ENCODE peak calls at places on chromosomes 3 and 15, in ten cellular contexts. H is ascending aorta, D is RWPE2, Z is endodermal cell, O is upper lobe of right lung, L is breast epithelium, U is fibroblast of lung, V is lower lobe of right lung, C is cardiac muscle cell, E is body of pancreas. S is an unnamed sample. For H3K4me1, the result is how much of the 10 kb centered on the place peaks cover.

GRCh38 chr3:8608041-8608790 is 36.4 kb downstream of the SSUH2 start:
- DNase-seq in C (no peak), O (no peak), H (no peak), V (no peak), E (no peak), D (no peak), U (no peak), L (peak), Z (peak), S (no peak)

GRCh38 chr15:49383266-49383665 is 39.8 kb upstream of the FGF7 start:
- DNase-seq in H (no peak), E (no peak), C (peak), Z (no peak), L (no peak), D (no peak), U (peak), O (no peak), V (no peak), S (no peak)

GRCh38 chr3:136070953-136071949 is 105.7 kb downstream of the PPP2R3A start:
- DNase-seq in U (peak), L (peak), H (no peak), C (peak), V (no peak), D (no peak), Z (peak), E (no peak), O (no peak), S (no peak)

GRCh38 chr3:112640333-112640863 is 545 bp downstream of the CCDC80 start:
- DNase-seq in C (peak), H (no peak), L (no peak), Z (peak), O (no peak), D (no peak), V (no peak), U (peak), E (no peak), S (no peak)

GRCh38 chr3:69033470-69033869 is 18.7 kb downstream of the TMF1 start:
- DNase-seq in E (no peak), O (no peak), U (peak), C (peak), L (no peak), H (no peak), D (no peak), Z (no peak), V (no peak), S (no peak)

GRCh38 chr3:94654096-94654495 is 591.2 kb downstream of the NSUN3 start:
- DNase-seq in O (no peak), H (no peak), U (no peak), V (no peak), E (no peak), D (no peak), L (no peak), Z (no peak), C (no peak), S (no peak)

GRCh38 chr15:65054333-65055200 is 9.4 kb downstream of the SLC51B start:
- DNase-seq in L (peak), C (peak), Z (peak), U (peak), H (no peak), O (peak), V (peak), E (peak), D (no peak), S (peak)

GRCh38 chr3:196340466-196340865 is 2.3 kb upstream of the TM4SF19 start:
- DNase-seq in U (no peak), O (no peak), V (no peak), H (no peak), C (no peak), E (no peak), L (no peak), D (no peak), Z (no peak), S (no peak)

GRCh38 chr3:158152186-158152585 is 42.3 kb downstream of the RSRC1 start:
- DNase-seq in E (no peak), C (peak), O (no peak), Z (no peak), U (peak), L (no peak), D (no peak), V (no peak), H (no peak), S (no peak)

GRCh38 chr3:12486001-12486400 is 1.7 kb downstream of the TSEN2 start:
- DNase-seq in Z (no peak), H (no peak), E (no peak), O (no peak), L (no peak), V (no peak), D (no peak), U (no peak), C (no peak), S (no peak)

GRCh38 chr3:191952186-191952585 is 491.2 kb downstream of the PYDC2 start:
- DNase-seq in D (no peak), H (no peak), Z (no peak), L (no peak), V (no peak), O (no peak), U (no peak), E (no peak), C (no peak), S (no peak)

GRCh38 chr15:42073418-42073817 is 20.9 kb downstream of the PLA2G4D start:
- DNase-seq in H (no peak), Z (no peak), V (no peak), E (no peak), U (no peak), L (no peak), O (no peak), D (no peak), C (no peak), S (peak)

GRCh38 chr3:185503467-185503975 is 4.7 kb upstream of the TMEM41A start:
- DNase-seq in D (no peak), Z (no peak), O (no peak), V (no peak), H (no peak), L (peak), E (no peak), U (no peak), C (no peak), S (no peak)

GRCh38 chr3:123069021-123069381 is 2.2 kb downstream of the PDIA5 start:
- DNase-seq in Z (peak), O (no peak), V (no peak), H (no peak), L (no peak), U (no peak), C (no peak), E (peak), D (no peak), S (no peak)

GRCh38 chr3:124886168-124887051 is 755 bp downstream of the ITGB5 start:
- DNase-seq in L (no peak), Z (peak), H (no peak), U (peak), E (peak), V (peak), C (peak), D (no peak), O (peak), S (no peak)

GRCh38 chr15:70761046-70761445 is 2.3 kb downstream of the UACA start:
- DNase-seq in V (no peak), E (no peak), H (no peak), Z (no peak), D (no peak), C (no peak), U (peak), O (no peak), L (no peak), S (no peak)

GRCh38 chr15:86491118-86491517 is 411.4 kb downstream of the AGBL1 start:
- DNase-seq in U (no peak), C (no peak), O (no peak), V (no peak), Z (no peak), E (no peak), L (no peak), D (no peak), H (no peak), S (no peak)

GRCh38 chr15:23648920-23649515 is 1.4 kb upstream of the MAGEL2 start:
- DNase-seq in O (no peak), E (peak), V (peak), L (no peak), C (peak), D (no peak), H (no peak), U (peak), Z (peak), S (no peak)

GRCh38 chr3:184016820-184017671 is 638 bp downstream of the ABCC5 start:
- DNase-seq in L (no peak), Z (peak), C (peak), O (peak), V (peak), H (no peak), U (peak), D (no peak), E (peak), S (no peak)

GRCh38 chr3:136142592-136142991 is 53.5 kb downstream of the MSL2 start:
- DNase-seq in U (peak), H (no peak), C (peak), L (no peak), Z (peak), E (no peak), D (no peak), O (no peak), V (no peak), S (no peak)

GRCh38 chr15:70061086-70061370 is 36.7 kb downstream of the TLE3 start:
- DNase-seq in L (no peak), U (no peak), O (no peak), D (no peak), V (peak), H (no peak), C (peak), E (no peak), Z (no peak), S (no peak)

GRCh38 chr3:27900316-27900715 is 178.2 kb upstream of the EOMES start:
- DNase-seq in Z (no peak), O (no peak), U (no peak), L (no peak), D (no peak), V (no peak), E (no peak), H (no peak), C (no peak), S (no peak)

GRCh38 chr3:172751188-172751571 is 654 bp downstream of the ECT2 start:
- DNase-seq in H (no peak), L (no peak), U (peak), O (no peak), E (no peak), Z (no peak), D (no peak), V (no peak), C (peak), S (no peak)

GRCh38 chr3:29694783-29695182 is 413.9 kb downstream of the RBMS3 start:
- DNase-seq in O (no peak), L (no peak), H (no peak), V (no peak), U (peak), E (no peak), D (no peak), C (peak), Z (no peak), S (no peak)

GRCh38 chr15:100879461-100880138 is at the start of gene ALDH1A3:
- DNase-seq in U (no peak), V (no peak), D (peak), L (no peak), E (peak), O (no peak), Z (peak), C (peak), H (no peak), S (no peak)

DNA sequence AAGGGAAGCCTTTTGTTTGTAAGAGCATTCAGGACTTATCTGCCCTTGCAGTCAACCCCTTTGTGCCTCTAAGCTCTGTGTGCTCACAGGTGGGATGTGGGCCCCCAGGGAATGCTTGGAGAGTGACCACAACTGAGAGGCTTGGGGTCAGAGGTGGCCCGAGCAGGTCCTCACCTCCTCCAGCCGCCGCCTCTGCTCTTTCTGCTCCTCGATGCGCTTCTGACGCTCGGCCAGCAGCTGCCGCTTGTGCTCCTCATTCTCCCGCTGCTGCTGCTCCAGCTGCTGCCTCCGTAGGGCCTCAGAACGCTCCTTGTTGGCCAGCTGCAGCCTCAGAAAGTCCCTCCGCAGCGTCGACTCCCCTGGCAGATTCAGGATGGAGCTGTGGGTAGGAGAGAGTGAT is 130.8 kb upstream of the SLC2A2 start:
- DNase-seq in C (peak), H (no peak), L (no peak), O (no peak), V (no peak), Z (peak), E (no peak), D (no peak), U (peak), S (no peak)
- TF ChIP-seq CTCF in C (no peak), H (no peak), L (no peak), O (no peak), V (no peak), Z (peak), E (no peak), D (no peak), U (peak), S (no peak)

GRCh38 chr15:76337739-76338554 is 1.4 kb downstream of the ISL2 start:
- DNase-seq in O (no peak), E (no peak), U (no peak), Z (peak), H (no peak), V (peak), L (no peak), D (no peak), C (no peak), S (peak)
- H3K4me1 ChIP-seq in O (under half), E (half or more), U (under half), Z (under half), H (under half), V (half or more), L (under half), D (under half), C (under half), S (half or more)

DNA sequence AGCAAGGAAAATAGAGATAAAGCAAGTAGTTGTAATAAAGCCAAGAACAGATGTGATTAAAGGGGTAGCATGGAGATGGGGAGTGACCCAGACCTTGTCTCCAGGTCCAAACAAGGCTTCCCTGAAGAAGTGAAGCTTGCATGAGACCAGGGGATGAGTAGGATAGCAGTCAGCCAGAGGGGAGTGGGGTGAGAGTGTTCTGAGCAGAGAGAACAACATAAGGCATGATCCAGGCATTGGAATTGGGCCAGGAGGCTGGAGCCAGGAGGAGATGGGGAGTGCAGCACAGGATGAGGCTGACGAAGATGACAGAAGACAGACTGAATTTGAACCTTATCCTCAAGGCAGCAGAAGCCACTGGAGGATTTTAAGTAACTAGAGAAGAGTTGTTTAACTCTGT is 7.2 kb downstream of the TMOD2 start:
- DNase-seq in U (peak), C (peak), V (no peak), D (no peak), O (no peak), Z (no peak), E (peak), L (no peak), H (no peak), S (no peak)
- H3K27ac ChIP-seq in U (no peak), C (no peak), V (no peak), D (no peak), O (no peak), Z (no peak), E (no peak), L (no peak), H (no peak), S (peak)

GRCh38 chr3:55897573-55898224 is 410.6 kb upstream of the WNT5A start:
- DNase-seq in E (peak), C (no peak), V (no peak), Z (peak), D (no peak), O (no peak), L (no peak), H (no peak), U (peak), S (no peak)
- TF ChIP-seq CTCF in E (peak), C (no peak), V (peak), Z (peak), D (peak), O (peak), L (no peak), H (no peak), U (peak), S (no peak)

GRCh38 chr3:80445053-80445452 is 677.3 kb upstream of the ROBO1 start:
- DNase-seq in Z (no peak), H (no peak), V (no peak), U (no peak), O (no peak), C (no peak), D (no peak), L (no peak), E (no peak), S (no peak)
- H3K4me1 ChIP-seq in Z (under half), H (under half), V (under half), U (under half), O (under half), C (under half), D (under half), L (under half), E (under half), S (under half)

DNA sequence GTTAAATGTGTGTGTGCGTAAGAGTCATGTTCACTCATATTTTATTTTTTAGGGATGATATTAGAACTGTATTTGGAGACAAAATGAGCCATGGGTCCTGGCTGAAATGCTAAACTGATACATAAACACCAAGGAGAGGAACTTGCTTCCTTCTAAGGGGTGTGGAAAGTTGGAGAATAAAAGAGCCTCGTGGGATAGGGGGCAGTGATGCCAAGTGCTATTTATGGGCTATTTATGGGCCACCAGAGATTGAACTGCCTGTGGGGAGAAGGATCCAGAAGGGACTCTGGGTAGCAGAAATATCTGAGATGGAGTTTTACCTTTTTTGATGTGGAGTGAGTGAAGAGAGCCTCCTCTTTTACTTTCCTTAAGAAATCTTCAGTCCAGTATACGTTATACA is 1.8 kb upstream of the ARNT2 start:
- DNase-seq in H (no peak), V (no peak), L (no peak), O (no peak), C (no peak), Z (no peak), U (no peak), D (no peak), E (no peak), S (no peak)
- H3K27ac ChIP-seq in H (no peak), V (no peak), L (no peak), O (no peak), C (no peak), Z (no peak), U (no peak), D (no peak), E (no peak), S (peak)

GRCh38 chr3:42602961-42603360 is 2.5 kb downstream of the NKTR start:
- DNase-seq in C (no peak), O (no peak), D (no peak), U (no peak), E (no peak), H (no peak), Z (no peak), V (no peak), L (no peak), S (no peak)

GRCh38 chr3:42605550-42606173 is 5.2 kb downstream of the NKTR start:
- DNase-seq in L (no peak), H (no peak), D (no peak), E (peak), U (no peak), Z (no peak), O (no peak), C (no peak), V (no peak), S (no peak)

GRCh38 chr3:42600111-42600957 is at the start of gene NKTR:
- DNase-seq in Z (peak), O (peak), H (peak), L (peak), E (peak), D (peak), U (peak), C (peak), V (peak), S (no peak)

GRCh38 chr3:42601898-42602581 is 1.6 kb downstream of the NKTR start:
- DNase-seq in Z (no peak), U (peak), C (no peak), V (no peak), O (no peak), E (no peak), L (no peak), D (no peak), H (no peak), S (no peak)

DNA sequence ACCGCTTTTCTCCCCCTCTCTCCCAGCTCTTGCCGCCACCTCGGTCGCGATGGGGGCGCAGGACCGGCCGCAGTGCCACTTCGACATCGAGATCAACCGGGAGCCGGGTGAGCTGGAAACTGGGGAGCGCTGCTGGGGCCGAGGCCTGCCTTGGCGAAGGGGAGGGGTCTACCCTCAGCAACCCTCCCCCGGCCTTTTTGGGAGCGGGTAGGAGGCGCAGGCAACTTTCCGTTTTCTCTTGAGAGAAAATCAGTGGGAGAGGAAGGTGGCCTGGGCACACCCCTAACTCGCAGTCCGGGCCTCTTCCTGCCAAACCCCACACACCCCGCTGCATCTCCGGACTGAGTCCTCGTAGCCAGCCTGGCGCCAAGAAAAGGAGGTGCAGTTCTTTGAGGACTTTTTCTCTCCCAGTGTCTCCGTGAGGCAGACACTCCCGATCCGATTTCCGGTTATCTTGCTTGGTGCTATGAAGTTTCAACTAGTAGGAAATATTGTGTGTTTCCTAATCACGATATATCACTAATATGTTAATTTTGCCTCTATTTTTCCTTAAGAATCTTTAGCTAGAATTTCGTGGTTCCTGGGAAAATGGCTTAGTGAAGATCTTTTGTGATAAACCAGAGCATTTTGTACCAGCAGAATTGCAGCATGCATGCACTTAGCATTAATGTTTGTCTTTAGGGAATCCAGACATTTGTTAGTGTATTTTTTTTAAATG is 631 bp downstream of the NKTR start:
- DNase-seq in O (peak), H (peak), E (no peak), D (peak), C (peak), V (peak), L (peak), Z (peak), U (peak), S (no peak)
- TF ChIP-seq CTCF in O (no peak), H (no peak), E (peak), D (no peak), C (no peak), V (peak), L (no peak), Z (peak), U (peak), S (no peak)

GRCh38 chr15:67070150-67070549 is 4.7 kb downstream of the SMAD3 start:
- DNase-seq in L (no peak), E (no peak), O (no peak), C (no peak), V (no peak), H (no peak), Z (no peak), D (no peak), U (no peak), S (no peak)
- H3K4me1 ChIP-seq in L (under half), E (half or more), O (under half), C (under half), V (half or more), H (under half), Z (under half), D (half or more), U (under half), S (half or more)

S was measured in vagina.